ENCODE peak calls at places on chromosomes 2 and 18, in eight cellular contexts. L is substantia nigra; P is activated CD4-positive, alpha-beta T cell treated with anti-CD3 and anti-CD28 coated beads, Interleukin-2, amount 50 U/mL, for 24 hours; R is hypothalamus; Z is H4; Q is fibroblast of the conjunctiva; T is hippocampal formation; D is AG08395. G is an unnamed sample.

GRCh38 chr2:177434475-177434874 is 41.9 kb downstream of the AGPS start:
- DNase-seq in D (no peak), P (no peak), L (no peak), R (no peak), Q (no peak), T (no peak), Z (no peak), G (no peak)

GRCh38 chr2:29705636-29706035 is 215.8 kb downstream of the ALK start:
- DNase-seq in T (no peak), P (no peak), R (no peak), Q (no peak), D (no peak), L (no peak), Z (no peak), G (no peak)

GRCh38 chr2:172635548-172635947 is 79.7 kb downstream of the PDK1 start:
- DNase-seq in Z (no peak), T (no peak), L (no peak), Q (no peak), R (no peak), D (no peak), P (no peak), G (no peak)

GRCh38 chr2:217804338-217804737 is 198.5 kb downstream of the TNS1 start:
- DNase-seq in L (no peak), Q (no peak), Z (no peak), T (no peak), P (no peak), R (no peak), D (no peak), G (no peak)

GRCh38 chr2:237304763-237305514 is 109.0 kb downstream of the COL6A3 start:
- DNase-seq in L (no peak), T (no peak), D (peak), Z (peak), R (no peak), P (no peak), Q (no peak), G (no peak)

GRCh38 chr2:191601060-191601459 is 76.9 kb upstream of the NABP1 start:
- DNase-seq in Q (no peak), D (no peak), Z (no peak), R (no peak), T (no peak), L (no peak), P (no peak), G (no peak)

GRCh38 chr2:31322376-31322775 is 88.4 kb downstream of the EHD3 start:
- DNase-seq in P (no peak), L (no peak), R (no peak), Q (no peak), Z (no peak), D (no peak), T (no peak), G (no peak)

GRCh38 chr2:128734521-128735295 is 416.0 kb upstream of the HS6ST1 start:
- DNase-seq in Q (peak), P (no peak), L (no peak), Z (no peak), R (no peak), D (no peak), T (no peak), G (no peak)

GRCh38 chr2:240946654-240947053 is 40.5 kb downstream of the CROCC2 start:
- DNase-seq in L (no peak), P (no peak), R (no peak), T (no peak), Z (peak), D (peak), Q (no peak), G (no peak)

GRCh38 chr18:3932285-3932684 is 482.3 kb downstream of the TGIF1 start:
- DNase-seq in L (no peak), T (no peak), R (no peak), Q (no peak), P (no peak), Z (no peak), D (no peak), G (no peak)

GRCh38 chr2:1314254-1314653 is 99.0 kb upstream of the TPO start:
- DNase-seq in P (no peak), T (no peak), Q (no peak), D (no peak), Z (no peak), R (no peak), L (no peak), G (no peak)

GRCh38 chr2:239711911-239712570 is 311.2 kb upstream of the HDAC4 start:
- DNase-seq in D (no peak), Z (no peak), T (no peak), R (no peak), P (no peak), Q (no peak), L (no peak), G (no peak)

GRCh38 chr18:9683418-9684396 is 24.4 kb upstream of the RAB31 start:
- DNase-seq in L (no peak), R (peak), P (no peak), T (peak), Z (peak), D (peak), Q (peak), G (no peak)

GRCh38 chr18:77177009-77177408 is 44.4 kb upstream of the MBP start:
- DNase-seq in L (no peak), D (no peak), Z (no peak), T (no peak), R (no peak), Q (no peak), P (no peak), G (no peak)

GRCh38 chr18:44579028-44579692 is 101.5 kb upstream of the SETBP1 start:
- DNase-seq in T (no peak), R (no peak), P (no peak), Q (no peak), Z (peak), D (peak), L (no peak), G (no peak)

GRCh38 chr2:171513719-171514160 is 8.5 kb upstream of the CYBRD1 start:
- DNase-seq in L (no peak), Z (no peak), T (no peak), R (no peak), D (no peak), Q (no peak), P (no peak), G (no peak)

GRCh38 chr2:199603748-199604291 is 146.1 kb upstream of the SATB2 start:
- DNase-seq in R (no peak), Z (no peak), P (no peak), L (no peak), D (peak), T (no peak), Q (no peak), G (no peak)

GRCh38 chr2:239644016-239644415 is 243.2 kb upstream of the HDAC4 start:
- DNase-seq in Q (no peak), D (peak), L (no peak), P (no peak), T (no peak), Z (no peak), R (no peak), G (no peak)

GRCh38 chr2:10180271-10180670 is 57.7 kb downstream of the RRM2 start:
- DNase-seq in T (no peak), Q (no peak), D (no peak), Z (no peak), P (no peak), L (no peak), R (no peak), G (no peak)